ENCODE peak calls at places on chromosomes 4 and X, in ten cellular contexts. Q is NCI-H226, Y is posterior vena cava, G is RPMI7951, D is HTR-8/SVneo, P is NCI-H82, A is mesenteric fat pad, V is ovary, R is HCT116, Z is activated T-helper 1 cell treated with Interleukin-2 at 50 U/mL for 16 hours. K is an unnamed sample.

GRCh38 chr4:72857216-72857615 is 212.3 kb downstream of the COX18 start:
- DNase-seq in P (no peak), D (no peak), R (no peak), Z (no peak), G (peak; percentile 15), A (no peak), V (no peak), Q (no peak), Y (no peak), K (no peak)

GRCh38 chr4:16224264-16224663 is 2.0 kb downstream of the TAPT1 start:
- DNase-seq in D (no peak), P (peak; percentile 18), A (no peak), R (no peak), Y (no peak), Q (no peak), V (no peak), Z (no peak), G (no peak), K (no peak)

GRCh38 chrX:87846956-87847355 is 329.4 kb downstream of the KLHL4 start:
- DNase-seq in D (no peak), Y (no peak), A (no peak), V (no peak), Q (no peak), Z (no peak), R (no peak), G (no peak), P (no peak), K (no peak)

GRCh38 chr4:153204247-153205027 is at the start of gene TRIM2:
- DNase-seq in V (peak; percentile 75), A (no peak), D (peak; percentile 36), G (peak; percentile 88), Z (no peak), Q (no peak), P (peak; percentile 80), R (peak; percentile 86), Y (no peak), K (no peak)

GRCh38 chrX:25015486-25016360 is at the start of gene ARX:
- DNase-seq in Z (no peak), D (no peak), V (peak; percentile 89), G (no peak), P (peak; percentile 89), A (no peak), R (peak; percentile 55), Q (no peak), Y (peak; percentile 83), K (no peak)

GRCh38 chr4:44425614-44426208 is 22.9 kb downstream of the KCTD8 start:
- DNase-seq in D (no peak), A (no peak), R (no peak), P (peak; percentile 70), Y (no peak), V (no peak), Q (no peak), Z (no peak), G (no peak), K (no peak)

GRCh38 chr4:47427936-47428335 is 35.6 kb downstream of the COMMD8 start:
- DNase-seq in Y (no peak), V (no peak), R (no peak), D (no peak), P (no peak), Z (no peak), Q (no peak), G (peak; percentile 15), A (no peak), K (no peak)

GRCh38 chr4:156781852-156782251 is 189.7 kb downstream of the PDGFC start:
- DNase-seq in Z (no peak), R (peak; percentile 29), V (no peak), D (peak; percentile 15), Q (peak; percentile 38), Y (no peak), A (no peak), P (no peak), G (peak; percentile 70), K (no peak)

GRCh38 chrX:7115557-7115956 is 32.0 kb upstream of the STS start:
- DNase-seq in D (no peak), A (no peak), Q (no peak), R (no peak), Y (no peak), Z (no peak), G (peak; percentile 73), P (peak; percentile 83), V (peak; percentile 74), K (no peak)

GRCh38 chr4:10524196-10524833 is 67.1 kb upstream of the ZNF518B start:
- DNase-seq in D (no peak), V (no peak), A (no peak), Q (no peak), Y (no peak), R (no peak), G (no peak), Z (no peak), P (no peak), K (no peak)

GRCh38 chr4:3484057-3484973 is 21.2 kb downstream of the DOK7 start:
- DNase-seq in G (peak; percentile 29), D (no peak), Z (no peak), V (no peak), A (no peak), P (no peak), Y (no peak), Q (peak; percentile 65), R (peak; percentile 7), K (no peak)

GRCh38 chrX:152819732-152820131 is 10.8 kb downstream of the CETN2 start:
- DNase-seq in Z (no peak), G (peak; percentile 26), D (no peak), R (no peak), V (no peak), P (no peak), A (no peak), Y (no peak), Q (no peak), K (no peak)

GRCh38 chr4:78155616-78156105 is 98.5 kb downstream of the FRAS1 start:
- DNase-seq in Q (no peak), Y (no peak), P (no peak), V (no peak), R (peak; percentile 7), A (no peak), D (no peak), G (peak; percentile 26), Z (no peak), K (no peak)

GRCh38 chr4:102247041-102247440 is 98.2 kb downstream of the SLC39A8 start:
- DNase-seq in Z (no peak), D (no peak), A (no peak), R (no peak), Y (no peak), G (no peak), P (no peak), V (no peak), Q (no peak), K (no peak)

GRCh38 chrX:69033936-69034335 is 131.3 kb downstream of the PJA1 start:
- DNase-seq in Z (no peak), Q (peak; percentile 21), Y (no peak), A (no peak), P (no peak), G (no peak), D (no peak), V (no peak), R (no peak), K (no peak)

GRCh38 chrX:140503714-140504351 is 1.0 kb downstream of the SOX3 start:
- DNase-seq in V (no peak), Y (no peak), G (peak; percentile 3), P (peak; percentile 56), Q (no peak), A (no peak), D (no peak), R (no peak), Z (no peak), K (no peak)

GRCh38 chrX:154827624-154828408 is 6.6 kb downstream of the SMIM9 start:
- DNase-seq in D (no peak), Y (no peak), P (no peak), G (no peak), R (no peak), Q (no peak), Z (no peak), A (no peak), V (no peak), K (no peak)

GRCh38 chr4:67465032-67465762 is 80.1 kb downstream of the CENPC start:
- DNase-seq in Z (no peak), D (no peak), V (no peak), Q (no peak), P (no peak), A (no peak), Y (no peak), R (no peak), G (no peak), K (no peak)

GRCh38 chr4:108384544-108384943 is 215.8 kb upstream of the LEF1 start:
- DNase-seq in Y (no peak), A (no peak), D (no peak), V (no peak), G (no peak), Z (no peak), P (no peak), R (no peak), Q (no peak), K (no peak)

GRCh38 chr4:86961605-86962295 is 26.9 kb downstream of the AFF1 start:
- DNase-seq in Z (no peak), Q (peak; percentile 71), P (peak; percentile 76), G (peak; percentile 54), V (no peak), R (no peak), D (peak; percentile 65), A (no peak), Y (no peak), K (no peak)

GRCh38 chrX:91434351-91435168 is at the start of gene PABPC5:
- DNase-seq in Y (peak; percentile 94), P (peak; percentile 24), Z (no peak), D (no peak), R (no peak), V (peak; percentile 89), A (peak; percentile 91), Q (no peak), G (peak; percentile 83), K (no peak)

GRCh38 chr4:139890810-139891209 is 225.2 kb downstream of the MGST2 start:
- DNase-seq in G (no peak), Y (no peak), P (no peak), Q (no peak), V (no peak), R (no peak), Z (no peak), A (no peak), D (no peak), K (no peak)

GRCh38 chr4:159267940-159268327 is 165.1 kb downstream of the RAPGEF2 start:
- DNase-seq in V (no peak), Q (no peak), G (peak; percentile 44), R (no peak), A (no peak), D (no peak), Y (no peak), Z (no peak), P (no peak), K (no peak)

GRCh38 chrX:154378059-154378798 is 866 bp upstream of the EMD start:
- DNase-seq in Q (peak; percentile 47), G (peak; percentile 58), A (no peak), R (no peak), P (no peak), Y (no peak), Z (peak; percentile 33), V (peak; percentile 80), D (no peak), K (no peak)

GRCh38 chrX:152958047-152958446 is 35.9 kb downstream of the PNMA5 start:
- DNase-seq in Y (no peak), D (no peak), Q (no peak), R (no peak), A (no peak), P (no peak), V (no peak), Z (no peak), G (peak; percentile 31), K (no peak)

GRCh38 chr4:61068745-61069144 is 131.4 kb upstream of the ADGRL3 start:
- DNase-seq in R (no peak), V (no peak), G (no peak), D (peak; percentile 3), Z (no peak), Q (peak; percentile 82), P (no peak), Y (no peak), A (no peak), K (no peak)

GRCh38 chr4:155509619-155510018 is 132.9 kb upstream of the MAP9 start:
- DNase-seq in R (no peak), Y (no peak), P (no peak), Q (no peak), D (no peak), V (no peak), A (no peak), Z (no peak), G (no peak), K (no peak)

GRCh38 chr4:3250956-3251690 is 2.2 kb downstream of the MSANTD1 start:
- DNase-seq in V (peak; percentile 28), Q (no peak), R (no peak), Z (no peak), Y (peak; percentile 62), D (no peak), G (no peak), A (no peak), P (no peak), K (no peak)

K was measured in activated T-helper 9 cell treated with anti-CD3 and anti-CD28 coated beads, Interleukin-2, amount 50 U/mL, for 16 hours.